ENCODE peak calls at places on chromosomes 7 and 10, in eight cellular contexts. D is cardiac fibroblast, F is GM12865, P is heart right ventricle, M is GM10248, E is dorsolateral prefrontal cortex, Z is A549, U is heart left ventricle. L is an unnamed sample.

GRCh38 chr7:134472572-134473242 is 13.8 kb upstream of the AKR1B1 start:
- DNase-seq in D (peak), F (no peak), P (no peak), M (no peak), E (no peak), Z (no peak), U (no peak), L (no peak)

GRCh38 chr7:104661575-104661974 is 333.2 kb downstream of the LHFPL3 start:
- DNase-seq in D (no peak), F (no peak), P (no peak), M (no peak), E (no peak), Z (no peak), U (no peak), L (no peak)

GRCh38 chr10:32093650-32094049 is 37.4 kb upstream of the KIF5B start:
- DNase-seq in D (no peak), F (no peak), P (no peak), M (no peak), E (no peak), Z (no peak), U (no peak), L (no peak)

GRCh38 chr7:87628780-87629569 is 777 bp downstream of the RUNDC3B start:
- DNase-seq in D (no peak), F (peak), P (peak), M (peak), E (peak), Z (peak), U (peak), L (peak)

GRCh38 chr7:28354601-28355062 is 57.7 kb upstream of the CREB5 start:
- DNase-seq in D (peak), F (no peak), P (no peak), M (no peak), E (no peak), Z (peak), U (peak), L (no peak)

GRCh38 chr7:134669845-134670373 is 23.3 kb downstream of the BPGM start:
- DNase-seq in D (peak), F (peak), P (no peak), M (no peak), E (no peak), Z (peak), U (peak), L (peak)

GRCh38 chr10:103789771-103790201 is 65.6 kb downstream of the SH3PXD2A start:
- DNase-seq in D (no peak), F (no peak), P (no peak), M (no peak), E (no peak), Z (no peak), U (no peak), L (no peak)

GRCh38 chr7:95317546-95317945 is 6.8 kb downstream of the PON1 start:
- DNase-seq in D (no peak), F (no peak), P (no peak), M (no peak), E (no peak), Z (no peak), U (no peak), L (no peak)

GRCh38 chr7:121397346-121397745 is 1.2 kb upstream of the FAM3C start:
- DNase-seq in D (no peak), F (no peak), P (no peak), M (no peak), E (no peak), Z (no peak), U (no peak), L (no peak)

GRCh38 chr7:127938588-127938987 is 92.6 kb downstream of the LRRC4 start:
- DNase-seq in D (peak), F (no peak), P (no peak), M (no peak), E (no peak), Z (peak), U (no peak), L (no peak)

GRCh38 chr10:89792187-89792586 is 90.8 kb downstream of the KIF20B start:
- DNase-seq in D (peak), F (no peak), P (no peak), M (no peak), E (no peak), Z (no peak), U (no peak), L (no peak)

DNA sequence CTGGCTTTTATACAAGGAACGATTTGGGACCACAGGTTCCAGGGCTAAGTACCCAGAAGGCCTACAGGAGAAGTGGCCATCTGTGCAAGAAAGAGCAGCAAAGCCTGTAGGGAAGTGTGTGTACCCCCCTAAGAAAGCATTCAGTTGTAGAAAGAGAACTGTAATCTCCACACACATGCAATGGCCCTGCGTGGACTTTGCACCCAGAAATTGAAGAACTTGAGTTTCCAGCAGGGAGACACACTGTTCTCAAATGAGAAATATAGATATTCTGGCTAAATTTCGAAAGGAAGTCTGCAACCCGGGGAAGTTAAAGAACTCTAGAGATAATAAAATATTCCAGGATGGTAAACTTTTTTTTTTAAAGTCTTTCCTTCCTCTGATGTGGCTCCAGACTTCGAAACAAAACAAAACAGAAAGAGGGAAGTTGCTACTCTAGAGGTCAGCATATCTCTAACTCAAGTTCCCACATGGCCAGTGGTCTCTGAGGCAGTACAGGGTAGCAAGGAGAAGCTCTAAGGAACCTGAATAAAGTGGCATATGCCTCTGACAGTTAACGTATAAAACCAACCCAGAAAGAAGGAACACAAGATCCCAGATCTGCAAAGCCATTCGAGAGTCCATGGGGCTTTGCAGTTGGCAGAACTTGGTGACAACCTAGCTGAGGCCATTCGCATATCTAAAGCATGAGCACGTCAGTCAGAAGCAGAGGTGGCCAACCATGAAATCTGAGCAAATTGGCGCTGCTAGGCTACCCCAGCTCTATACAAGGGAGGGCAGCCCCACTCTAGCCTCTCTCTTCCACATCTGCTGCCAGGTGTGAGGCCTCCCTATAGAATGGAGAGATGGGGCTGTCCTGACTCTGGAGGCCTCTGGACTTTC is 56.6 kb downstream of the ELMO1 start:
- DNase-seq in D (no peak), F (no peak), P (no peak), M (no peak), E (no peak), Z (no peak), U (no peak), L (no peak)
- TF ChIP-seq CTCF in D (no peak), F (no peak), P (no peak), M (no peak), E (no peak), Z (no peak), U (no peak), L (no peak)

DNA sequence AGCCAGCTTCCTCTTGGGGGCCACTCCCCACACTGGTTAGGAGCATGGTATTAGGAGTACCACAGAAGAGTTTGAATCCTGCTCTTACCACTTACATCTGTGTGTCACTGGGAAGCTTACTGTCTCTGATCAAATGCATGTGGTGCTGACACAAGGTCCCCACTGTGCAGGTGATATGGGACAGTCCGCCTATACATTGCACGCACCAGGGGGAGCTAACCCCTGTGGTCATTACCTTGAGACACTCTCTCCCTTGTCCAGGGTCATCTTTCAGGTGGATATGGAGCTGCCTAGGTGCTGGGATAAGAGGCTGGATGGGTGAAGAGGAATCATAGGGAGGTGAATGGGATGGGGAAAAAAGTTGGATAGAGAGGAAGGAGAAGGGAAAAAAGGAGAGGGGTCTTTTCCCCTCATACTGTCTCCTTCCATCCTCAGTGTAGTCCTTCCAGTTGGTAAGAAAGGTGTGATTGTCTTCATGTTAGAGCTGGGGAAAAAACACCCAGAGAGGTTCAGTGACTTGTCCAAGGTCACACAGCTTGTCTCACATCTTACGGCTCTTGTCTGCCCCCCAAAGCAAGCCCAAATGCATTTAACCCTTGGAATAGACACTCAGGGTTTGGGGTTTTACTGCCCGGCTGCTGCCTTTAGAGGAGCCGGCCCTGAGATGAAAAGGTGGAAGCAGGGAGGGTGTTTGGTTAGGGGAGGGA is 125.9 kb downstream of the CDH23 start:
- DNase-seq in D (no peak), F (no peak), P (no peak), M (no peak), E (no peak), Z (no peak), U (no peak), L (no peak)
- TF ChIP-seq CTCF in D (no peak), F (no peak), P (no peak), M (no peak), E (no peak), Z (no peak), U (no peak), L (no peak)

DNA sequence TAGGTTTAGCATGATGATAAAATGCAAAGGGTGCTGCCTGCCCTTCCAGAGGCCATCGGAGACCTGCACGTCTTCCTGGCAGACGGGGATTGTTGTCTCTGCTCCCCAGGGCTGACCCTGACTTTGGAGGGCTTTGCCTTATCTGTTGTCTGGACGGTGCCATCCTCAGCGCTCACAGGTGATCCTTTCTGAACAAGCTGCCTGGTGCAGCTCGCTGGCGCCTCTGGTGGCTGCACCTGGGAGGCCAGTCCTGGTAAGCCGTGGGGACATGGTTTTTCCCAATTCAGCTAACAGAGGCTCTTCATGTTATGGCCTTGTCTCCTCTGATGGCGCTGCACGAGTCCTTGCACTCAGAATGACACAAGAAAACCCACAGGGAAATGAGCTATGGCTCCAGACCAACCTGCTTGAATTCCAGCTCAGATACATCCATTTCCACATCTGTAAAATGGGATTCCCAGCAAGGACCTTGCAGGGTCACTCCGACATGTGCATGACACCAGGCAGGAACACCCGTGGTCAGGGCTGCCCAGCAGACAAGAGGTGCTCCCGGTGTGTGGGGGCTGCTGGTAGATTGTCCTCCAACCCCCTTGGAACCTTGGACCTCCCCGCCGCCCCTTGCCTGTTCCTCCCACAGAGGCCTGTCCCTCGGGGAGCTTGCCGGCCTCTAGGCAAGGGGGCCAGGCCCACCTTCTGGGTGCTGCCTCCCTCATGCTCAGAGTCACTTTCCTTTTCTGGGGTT is 50.4 kb upstream of the SHH start:
- DNase-seq in D (no peak), F (no peak), P (no peak), M (no peak), E (no peak), Z (peak), U (no peak), L (no peak)
- TF ChIP-seq CTCF in D (peak), F (peak), P (no peak), M (no peak), E (no peak), Z (peak), U (no peak), L (no peak)

GRCh38 chr7:150378115-150378852 is 846 bp upstream of the ZNF775 start:
- DNase-seq in D (peak), F (peak), P (no peak), M (peak), E (peak), Z (peak), U (peak), L (peak)
- TF ChIP-seq CTCF in D (peak), F (peak), P (peak), M (peak), E (no peak), Z (peak), U (peak), L (no peak)

GRCh38 chr7:27108390-27109127 is 6.1 kb upstream of the HOXA2 start:
- DNase-seq in D (no peak), F (no peak), P (no peak), M (no peak), E (no peak), Z (no peak), U (no peak), L (no peak)
- TF ChIP-seq CTCF in D (no peak), F (no peak), P (no peak), M (no peak), E (no peak), Z (no peak), U (no peak), L (no peak)

GRCh38 chr10:125086716-125087115 is 73.6 kb downstream of the CTBP2 start:
- DNase-seq in D (no peak), F (no peak), P (no peak), M (no peak), E (no peak), Z (no peak), U (no peak), L (no peak)

GRCh38 chr10:125082881-125083575 is 77.3 kb downstream of the CTBP2 start:
- DNase-seq in D (no peak), F (no peak), P (no peak), M (no peak), E (no peak), Z (no peak), U (no peak), L (no peak)

GRCh38 chr10:125083576-125083920 is 76.8 kb downstream of the CTBP2 start:
- DNase-seq in D (peak), F (no peak), P (peak), M (no peak), E (no peak), Z (peak), U (peak), L (no peak)

GRCh38 chr10:125085281-125085680 is 75.1 kb downstream of the CTBP2 start:
- DNase-seq in D (no peak), F (no peak), P (no peak), M (no peak), E (no peak), Z (no peak), U (no peak), L (no peak)

DNA sequence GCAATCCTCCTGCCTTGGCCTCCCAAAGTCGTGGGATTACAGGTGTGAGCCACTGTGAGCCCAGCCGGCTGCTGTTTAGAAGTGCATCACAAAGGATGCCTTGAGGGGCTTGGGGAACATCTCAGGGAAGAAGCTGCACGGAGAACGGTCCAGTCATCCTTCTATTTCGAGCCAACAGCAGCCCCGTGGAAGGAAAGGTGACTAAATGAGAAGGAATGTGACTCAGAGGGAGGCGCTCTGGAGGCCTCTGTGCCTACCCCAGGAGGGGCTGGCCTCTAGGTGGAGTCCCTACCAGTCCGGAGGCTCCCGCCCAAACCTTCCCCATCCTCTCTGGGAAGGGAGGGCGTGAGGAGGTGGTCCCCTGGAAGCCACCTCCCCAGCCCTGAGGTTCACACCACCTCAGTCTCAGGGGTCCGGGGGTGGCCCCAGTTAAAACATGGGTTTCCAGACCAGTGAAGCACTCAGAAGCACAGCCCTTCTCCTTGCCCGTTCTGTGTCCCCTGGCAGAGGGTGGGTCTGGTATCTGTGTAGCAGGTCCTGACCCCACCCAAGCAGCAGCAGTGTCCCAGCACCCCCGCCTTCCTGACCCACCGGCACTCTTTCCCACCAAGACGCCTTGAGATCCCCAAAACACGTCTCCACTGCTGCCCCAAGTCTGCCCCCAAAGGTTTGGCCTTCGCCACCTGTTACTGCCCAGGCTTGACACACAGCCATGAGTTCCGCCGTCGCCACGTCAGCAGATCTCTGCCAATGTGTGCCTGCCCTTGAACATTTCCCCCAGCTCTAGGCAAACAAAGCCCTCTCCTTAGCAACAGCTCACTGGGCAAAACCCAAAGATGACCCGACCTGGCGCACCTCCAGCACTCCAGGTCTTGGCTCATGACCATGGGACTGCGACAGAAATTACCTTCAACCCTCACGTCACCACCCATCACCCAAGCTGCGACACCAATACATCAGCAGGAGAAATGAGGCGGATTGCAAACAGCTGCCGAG is 75.9 kb downstream of the CTBP2 start:
- DNase-seq in D (peak), F (no peak), P (peak), M (no peak), E (peak), Z (peak), U (peak), L (no peak)
- TF ChIP-seq CTCF in D (peak), F (no peak), P (peak), M (no peak), E (no peak), Z (peak), U (no peak), L (no peak)

GRCh38 chr10:123380491-123381085 is 226.4 kb downstream of the BUB3 start:
- DNase-seq in D (peak), F (peak), P (no peak), M (no peak), E (no peak), Z (peak), U (no peak), L (no peak)
- TF ChIP-seq CTCF in D (peak), F (peak), P (peak), M (peak), E (peak), Z (peak), U (no peak), L (peak)

DNA sequence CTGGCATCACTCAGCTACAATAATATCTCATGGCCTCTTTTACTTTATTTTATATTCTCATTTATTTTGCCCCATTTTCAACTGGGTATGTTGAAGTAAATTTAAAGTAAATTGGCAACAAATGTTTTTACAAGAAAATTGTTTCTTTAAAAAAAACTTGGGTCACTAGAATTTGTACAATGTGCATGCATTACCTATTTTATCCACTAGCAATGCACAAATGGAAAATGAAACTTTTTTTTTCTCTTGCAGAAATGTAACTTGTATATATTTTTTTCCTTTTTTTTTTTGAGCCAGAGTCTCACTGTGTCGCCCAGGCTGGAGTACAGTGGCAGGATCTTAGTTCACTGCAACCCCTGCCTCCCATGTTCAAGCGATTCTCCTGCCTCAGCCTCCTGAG is 10.3 kb upstream of the H2AZ2 start:
- DNase-seq in D (no peak), F (no peak), P (no peak), M (no peak), E (no peak), Z (no peak), U (no peak), L (no peak)
- TF ChIP-seq CTCF in D (peak), F (no peak), P (no peak), M (no peak), E (peak), Z (no peak), U (no peak), L (peak)

DNA sequence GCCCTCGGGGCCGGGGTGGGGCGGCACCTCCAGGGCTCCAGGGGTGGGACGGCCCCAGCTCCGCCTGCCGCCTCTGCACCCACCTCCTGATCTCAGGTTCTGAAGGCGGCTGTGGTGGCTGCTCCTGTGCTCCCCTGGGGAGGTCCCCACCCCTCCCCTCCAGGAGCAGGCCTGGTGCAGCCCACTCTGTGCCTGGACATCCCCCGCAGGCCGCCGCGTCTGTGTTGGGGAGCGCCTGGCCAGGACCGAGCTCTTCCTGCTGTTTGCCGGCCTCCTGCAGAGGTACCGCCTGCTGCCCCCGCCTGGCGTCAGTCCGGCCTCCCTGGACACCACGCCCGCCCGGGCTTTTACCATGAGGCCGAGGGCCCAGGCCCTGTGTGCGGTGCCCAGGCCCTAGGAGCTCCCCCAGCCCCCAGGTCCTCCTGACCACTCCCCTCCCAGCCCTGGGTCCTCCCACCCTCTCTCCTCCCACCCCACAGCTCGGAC is 5.5 kb downstream of the CYP2W1 start:
- DNase-seq in D (peak), F (no peak), P (no peak), M (peak), E (no peak), Z (no peak), U (no peak), L (no peak)
- TF ChIP-seq CTCF in D (no peak), F (no peak), P (no peak), M (no peak), E (no peak), Z (no peak), U (no peak), L (no peak)